ENCODE peak calls at places on chromosomes 1 and 21, in six cellular contexts. B, F, K, H, L and G are unnamed samples.

GRCh38 chr1:4681026-4681425 is 26.6 kb downstream of the AJAP1 start:
- DNase-seq in B (no peak), F (no peak), K (no peak), H (no peak), L (peak; percentile 17), G (peak; percentile 85)

GRCh38 chr1:21904725-21905520 is 32.2 kb downstream of the HSPG2 start:
- DNase-seq in B (peak; percentile 91), F (peak; percentile 89), K (no peak), H (no peak), L (no peak), G (no peak)

GRCh38 chr1:234616644-234617043 is 6.7 kb upstream of the IRF2BP2 start:
- DNase-seq in B (no peak), F (no peak), K (no peak), H (no peak), L (no peak), G (no peak)

GRCh38 chr1:232899839-232900238 is 50.6 kb upstream of the NTPCR start:
- DNase-seq in B (no peak), F (no peak), K (no peak), H (no peak), L (no peak), G (no peak)

GRCh38 chr1:99003911-99004269 is 771 bp downstream of the PLPPR5 start:
- DNase-seq in B (no peak), F (no peak), K (no peak), H (no peak), L (peak; percentile 55), G (no peak)

GRCh38 chr1:207702317-207702716 is 49.5 kb upstream of the CD46 start:
- DNase-seq in B (no peak), F (no peak), K (no peak), H (no peak), L (no peak), G (no peak)

GRCh38 chr1:41093826-41094225 is 72.3 kb upstream of the SLFNL1 start:
- DNase-seq in B (no peak), F (no peak), K (no peak), H (no peak), L (no peak), G (no peak)

GRCh38 chr1:98940680-98941079 is 64.0 kb downstream of the PLPPR5 start:
- DNase-seq in B (no peak), F (no peak), K (no peak), H (no peak), L (no peak), G (no peak)

GRCh38 chr1:24929876-24930702 is at the start of gene RUNX3:
- DNase-seq in B (peak; percentile 64), F (peak; percentile 65), K (no peak), H (peak; percentile 91), L (peak; percentile 94), G (no peak)

GRCh38 chr1:152003846-152004442 is 10.3 kb upstream of the S100A10 start:
- DNase-seq in B (no peak), F (no peak), K (no peak), H (no peak), L (no peak), G (no peak)

GRCh38 chr1:226643167-226643566 is 94.6 kb downstream of the STUM start:
- DNase-seq in B (no peak), F (peak; percentile 26), K (no peak), H (peak; percentile 49), L (peak; percentile 86), G (peak; percentile 72)

GRCh38 chr1:158104891-158105290 is 75.8 kb upstream of the CD1D start:
- DNase-seq in B (no peak), F (no peak), K (no peak), H (no peak), L (no peak), G (no peak)

GRCh38 chr1:157274698-157275534 is 136.7 kb upstream of the ETV3 start:
- DNase-seq in B (no peak), F (no peak), K (no peak), H (no peak), L (no peak), G (no peak)

GRCh38 chr1:109530457-109531204 is 9.0 kb upstream of the GPR61 start:
- DNase-seq in B (no peak), F (no peak), K (no peak), H (no peak), L (no peak), G (peak; percentile 56)

GRCh38 chr1:51331206-51332100 is 1.1 kb upstream of the TTC39A start:
- DNase-seq in B (peak; percentile 50), F (peak; percentile 59), K (peak; percentile 39), H (no peak), L (no peak), G (no peak)

GRCh38 chr1:228236744-228237143 is 28.9 kb downstream of the OBSCN start:
- DNase-seq in B (peak; percentile 49), F (no peak), K (no peak), H (no peak), L (no peak), G (no peak)

GRCh38 chr1:9326596-9326995 is 33.9 kb downstream of the SPSB1 start:
- DNase-seq in B (no peak), F (no peak), K (no peak), H (no peak), L (no peak), G (no peak)

GRCh38 chr1:213245270-213245669 is 194.2 kb downstream of the RPS6KC1 start:
- DNase-seq in B (no peak), F (no peak), K (no peak), H (no peak), L (no peak), G (no peak)

GRCh38 chr1:188514917-188515316 is 1686.2 kb downstream of the PLA2G4A start:
- DNase-seq in B (no peak), F (no peak), K (no peak), H (no peak), L (no peak), G (no peak)

GRCh38 chr1:29563092-29563491 is 326.8 kb downstream of the PTPRU start:
- DNase-seq in B (no peak), F (no peak), K (no peak), H (no peak), L (no peak), G (no peak)

GRCh38 chr1:179283992-179284391 is 9.6 kb upstream of the SOAT1 start:
- DNase-seq in B (no peak), F (no peak), K (no peak), H (no peak), L (no peak), G (no peak)

GRCh38 chr1:30888975-30889374 is 19.6 kb downstream of the SDC3 start:
- DNase-seq in B (no peak), F (no peak), K (no peak), H (no peak), L (no peak), G (no peak)

GRCh38 chr1:44723064-44723463 is 7.9 kb downstream of the RNU5D-1 start:
- DNase-seq in B (no peak), F (no peak), K (no peak), H (no peak), L (no peak), G (no peak)

GRCh38 chr21:24594082-24594481 is 1013.2 kb downstream of the MRPL39 start:
- DNase-seq in B (no peak), F (no peak), K (no peak), H (no peak), L (no peak), G (no peak)

GRCh38 chr1:158037876-158038359 is 44.5 kb downstream of the KIRREL1 start:
- DNase-seq in B (no peak), F (peak; percentile 55), K (no peak), H (no peak), L (no peak), G (no peak)

DNA sequence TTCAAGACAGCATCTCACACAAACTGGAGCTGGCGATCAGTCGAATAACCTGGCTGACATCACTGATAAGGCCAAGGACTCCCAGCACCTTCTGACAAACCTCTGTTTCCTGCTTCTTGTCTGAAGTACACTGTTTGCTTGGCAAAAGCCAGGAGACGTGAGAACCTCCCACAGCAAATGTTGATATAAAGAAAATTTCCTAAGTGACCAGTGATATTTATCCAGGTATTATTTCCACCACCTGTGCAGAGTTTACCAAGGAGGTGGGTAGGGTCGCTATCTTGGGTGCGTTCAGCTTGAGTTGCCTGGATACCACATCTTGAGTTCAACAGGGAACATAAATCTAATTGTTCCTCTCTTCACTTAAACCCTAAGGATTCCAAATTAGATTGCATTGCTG is 72.9 kb downstream of the SETD4 start:
- DNase-seq in B (peak; percentile 63), F (no peak), K (no peak), H (no peak), L (no peak), G (no peak)
- TF ChIP-seq CTCF in B (no peak), F (no peak), K (no peak), H (no peak), L (no peak), G (no peak)

GRCh38 chr21:36384885-36385232 is 333 bp upstream of the CHAF1B start:
- DNase-seq in B (no peak), F (no peak), K (no peak), H (no peak), L (no peak), G (no peak)

GRCh38 chr21:36385233-36385908 is at the start of gene CHAF1B:
- DNase-seq in B (peak; percentile 85), F (peak; percentile 68), K (peak; percentile 7), H (peak; percentile 63), L (peak; percentile 93), G (peak; percentile 80)

GRCh38 chr21:36388835-36389234 is 3.6 kb downstream of the CHAF1B start:
- DNase-seq in B (no peak), F (no peak), K (no peak), H (no peak), L (no peak), G (no peak)

GRCh38 chr21:36385909-36386642 is 884 bp downstream of the CHAF1B start:
- DNase-seq in B (no peak), F (no peak), K (no peak), H (no peak), L (no peak), G (no peak)

GRCh38 chr21:36388076-36388475 is 2.9 kb downstream of the CHAF1B start:
- DNase-seq in B (no peak), F (no peak), K (no peak), H (no peak), L (no peak), G (no peak)
- H3K4me3 ChIP-seq in B (no peak overlapping the region), F (no peak overlapping the region), K (no peak overlapping the region), H (no peak overlapping the region), L (no peak overlapping the region), G (no peak overlapping the region)

GRCh38 chr21:34553199-34553952 is 41.4 kb upstream of the KCNE1 start:
- DNase-seq in B (no peak), F (no peak), K (peak; percentile 46), H (no peak), L (no peak), G (no peak)
- H3K27ac ChIP-seq in B (no peak overlapping the region), F (no peak overlapping the region), K (no peak overlapping the region), H (no peak overlapping the region), L (peak overlapping the region; percentile 28), G (no peak overlapping the region)

DNA sequence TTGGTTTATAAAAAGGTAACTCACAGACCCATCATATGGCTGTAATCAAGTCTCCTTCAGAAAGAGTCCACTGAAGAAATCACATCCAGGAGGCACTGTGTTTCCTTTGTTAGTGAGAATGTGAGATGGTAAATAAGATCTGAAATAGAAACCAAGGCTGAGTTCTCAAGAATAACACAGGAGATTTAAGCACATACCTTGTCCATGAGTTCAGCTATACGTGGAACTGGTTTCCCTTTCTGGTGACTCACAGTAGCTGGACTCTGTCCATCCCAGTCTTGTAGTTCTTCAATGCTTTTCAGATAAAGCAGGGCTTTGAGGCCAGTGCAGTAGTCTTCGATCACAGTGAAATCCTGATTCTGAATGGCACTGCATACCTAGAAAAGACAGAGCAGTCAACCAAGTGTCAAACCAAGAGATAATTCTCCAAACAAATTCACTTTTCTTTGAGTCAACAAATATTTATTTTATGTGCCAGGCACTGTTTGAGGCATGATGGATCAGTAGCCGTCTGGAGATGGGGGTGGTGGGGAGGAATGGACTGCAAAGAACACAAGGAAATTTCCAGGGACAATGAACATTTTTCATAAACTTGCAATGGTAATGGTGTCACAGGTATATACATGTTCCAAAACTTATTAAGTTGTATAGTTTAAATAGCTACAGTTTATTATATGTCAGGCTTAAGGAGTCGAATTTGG is 471.4 kb downstream of the PTBP2 start:
- DNase-seq in B (peak; percentile 55), F (no peak), K (peak; percentile 78), H (no peak), L (no peak), G (no peak)
- TF ChIP-seq CTCF in B (no peak), F (no peak), K (peak; percentile 11), H (no peak), L (no peak), G (no peak)